ENCODE peak calls at places on chromosomes 1 and 21, in four cellular contexts. N is H1, V is GM12878, G is HepG2. S is an unnamed sample.

GRCh38 chr1:153687346-153687745 is 8.9 kb downstream of the NPR1 start:
- DNase-seq in N (no peak), G (no peak), V (no peak), S (no peak)

GRCh38 chr1:29825274-29825940 is 589.1 kb downstream of the PTPRU start:
- DNase-seq in V (no peak), N (peak), G (no peak), S (no peak)

GRCh38 chr21:46356005-46356338 is 32.0 kb downstream of the PCNT start:
- DNase-seq in N (no peak), G (no peak), V (no peak), S (no peak)

GRCh38 chr1:210726621-210727020 is 397.9 kb downstream of the HHAT start:
- DNase-seq in N (peak), V (no peak), G (no peak), S (peak)

GRCh38 chr1:224502459-224503160 is 68.0 kb upstream of the WDR26 start:
- DNase-seq in G (no peak), N (no peak), V (no peak), S (peak)

GRCh38 chr1:185017338-185017737 is 28.0 kb upstream of the RNF2 start:
- DNase-seq in V (no peak), G (no peak), N (no peak), S (no peak)

GRCh38 chr1:114703242-114703641 is 7.9 kb upstream of the AMPD1 start:
- DNase-seq in G (no peak), N (no peak), V (no peak), S (no peak)

GRCh38 chr1:75053207-75053606 is 81.0 kb upstream of the LHX8 start:
- DNase-seq in G (no peak), N (no peak), V (no peak), S (peak)

GRCh38 chr1:240612811-240613210 is 856 bp upstream of the GREM2 start:
- DNase-seq in G (no peak), V (no peak), N (no peak), S (no peak)

GRCh38 chr1:80218112-80218511 is 1211.6 kb upstream of the ADGRL4 start:
- DNase-seq in V (no peak), N (no peak), G (peak), S (peak)

GRCh38 chr1:154350383-154350782 is 25.1 kb downstream of the ATP8B2 start:
- DNase-seq in N (no peak), V (no peak), G (no peak), S (no peak)

GRCh38 chr1:179126338-179127060 is 44.6 kb downstream of the TOR3A start:
- DNase-seq in G (no peak), V (no peak), N (no peak), S (no peak)

GRCh38 chr21:20783611-20784010 is 214.6 kb upstream of the NCAM2 start:
- DNase-seq in V (no peak), N (no peak), G (no peak), S (no peak)

GRCh38 chr21:25700741-25701140 is 34.0 kb downstream of the ATP5PF start:
- DNase-seq in N (no peak), V (no peak), G (no peak), S (no peak)

GRCh38 chr21:35427320-35428040 is 378.4 kb upstream of the RUNX1 start:
- DNase-seq in N (no peak), V (no peak), G (no peak), S (no peak)

GRCh38 chr1:20322825-20323612 is 32.3 kb downstream of the VWA5B1 start:
- DNase-seq in G (no peak), V (no peak), N (no peak), S (no peak)

GRCh38 chr1:20183876-20184275 is 2.0 kb upstream of the UBXN10 start:
- DNase-seq in G (peak), V (no peak), N (no peak), S (no peak)

GRCh38 chr1:201946224-201946908 is at the start of gene LMOD1:
- DNase-seq in V (no peak), N (peak), G (peak), S (peak)

GRCh38 chr1:159122005-159122621 is 45.5 kb upstream of the AIM2 start:
- DNase-seq in N (no peak), V (peak), G (no peak), S (no peak)

GRCh38 chr1:154742586-154742985 is 127.5 kb downstream of the KCNN3 start:
- DNase-seq in N (no peak), G (no peak), V (no peak), S (no peak)

DNA sequence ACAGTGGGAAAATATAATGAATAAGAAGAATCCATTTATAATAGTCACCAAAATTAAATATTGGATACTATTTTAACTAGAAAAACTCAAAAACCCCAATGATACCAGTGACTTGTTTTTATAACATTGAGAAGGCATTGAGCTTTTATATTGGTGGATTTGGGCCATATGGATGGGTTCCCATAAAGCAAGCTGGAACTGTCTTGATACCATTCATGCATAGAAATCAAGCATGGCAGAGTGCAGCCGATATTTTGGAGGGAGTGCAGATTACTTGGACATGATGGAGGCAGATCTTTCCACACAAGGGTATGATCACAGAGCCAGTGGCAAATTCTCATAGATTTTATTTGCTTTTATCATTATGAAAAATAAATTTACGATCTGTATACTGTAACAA is 3.8 kb upstream of the RWDD3 start:
- DNase-seq in V (no peak), G (no peak), N (no peak), S (no peak)
- TF ChIP-seq SUZ12 in V (no peak), G (no peak), N (no peak), S (no peak)

GRCh38 chr1:234979316-234980223 is 149.1 kb downstream of the TOMM20 start:
- DNase-seq in V (no peak), N (no peak), G (no peak), S (no peak)

GRCh38 chr1:234981758-234982157 is 146.9 kb downstream of the TOMM20 start:
- DNase-seq in N (no peak), V (no peak), G (no peak), S (no peak)

GRCh38 chr1:234980224-234980656 is 148.4 kb downstream of the TOMM20 start:
- DNase-seq in V (no peak), G (no peak), N (no peak), S (no peak)

GRCh38 chr1:234978397-234979291 is 150.0 kb downstream of the TOMM20 start:
- DNase-seq in N (no peak), G (peak), V (peak), S (no peak)

DNA sequence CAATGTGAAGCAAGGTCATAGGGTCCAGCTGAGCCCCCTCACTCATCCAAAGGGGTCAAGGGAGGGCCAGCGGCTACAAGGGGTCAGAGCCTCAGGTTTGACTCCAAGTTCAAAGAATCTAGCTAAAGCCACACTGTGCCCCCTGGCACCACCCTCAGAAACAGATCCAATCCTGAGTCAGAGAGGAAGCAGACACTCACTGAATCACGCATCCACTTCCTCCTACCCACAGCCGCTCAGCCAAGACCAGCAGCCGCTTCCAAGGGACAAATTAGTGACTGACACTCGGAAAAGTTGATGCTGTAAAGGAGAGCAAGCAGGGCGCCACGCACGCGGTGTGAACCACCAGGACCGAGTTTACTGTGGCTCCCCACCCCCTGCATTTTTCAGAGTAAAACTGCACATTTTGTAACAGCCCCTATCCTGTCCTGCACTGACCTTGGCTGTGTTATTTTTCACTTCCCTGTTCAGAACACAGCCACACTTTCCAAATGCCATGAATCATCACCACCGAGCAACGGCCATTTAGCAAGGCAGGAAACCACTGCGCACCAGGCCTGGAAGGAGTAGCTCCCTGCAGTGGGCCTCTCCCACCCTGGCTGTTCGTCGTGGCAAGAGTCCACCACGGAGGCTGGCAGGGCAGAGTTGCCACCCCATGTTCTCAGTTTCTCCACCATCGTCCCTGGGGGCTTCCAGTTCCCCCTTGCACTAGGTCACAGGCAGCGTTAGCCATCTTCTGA is 147.8 kb downstream of the TOMM20 start:
- DNase-seq in G (peak), V (peak), N (no peak), S (no peak)
- TF ChIP-seq YY1 in G (peak), V (peak), N (no peak), S (no peak)

DNA sequence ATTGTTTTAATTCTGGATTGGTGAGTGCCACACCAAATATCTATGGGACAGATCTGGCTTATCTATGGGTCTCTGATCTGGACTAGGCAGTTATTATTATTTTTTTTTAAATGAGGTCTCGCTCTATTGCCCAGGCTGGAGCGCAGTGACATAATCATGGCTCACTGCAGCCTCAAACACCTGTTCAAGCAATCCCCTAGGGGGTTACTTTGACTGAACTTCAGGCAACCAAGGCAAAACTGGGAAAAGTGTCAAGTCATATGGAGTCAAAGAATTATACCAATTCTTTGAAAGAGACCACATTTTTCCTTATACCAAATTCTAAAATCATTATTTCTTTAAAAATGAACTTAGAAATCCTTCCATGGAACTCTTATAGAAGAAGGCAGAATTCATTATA is 129.1 kb upstream of the HOOK1 start:
- DNase-seq in V (no peak), N (no peak), G (no peak), S (no peak)
- TF ChIP-seq SUZ12 in V (no peak), N (no peak), G (no peak), S (no peak)

GRCh38 chr1:226641671-226642231 is 93.2 kb downstream of the STUM start:
- DNase-seq in G (no peak), N (no peak), V (no peak), S (no peak)

GRCh38 chr1:226639631-226640061 is 91.1 kb downstream of the STUM start:
- DNase-seq in N (no peak), V (no peak), G (no peak), S (no peak)

GRCh38 chr1:226640288-226640687 is 91.7 kb downstream of the STUM start:
- DNase-seq in V (no peak), N (no peak), G (no peak), S (no peak)

GRCh38 chr1:226642421-226642820 is 93.9 kb downstream of the STUM start:
- DNase-seq in G (no peak), V (no peak), N (no peak), S (no peak)

GRCh38 chr1:226640737-226641136 is 92.2 kb downstream of the STUM start:
- DNase-seq in V (no peak), N (no peak), G (no peak), S (no peak)
- TF ChIP-seq YY1 in V (no peak), N (no peak), G (no peak), S (no peak)

S was measured in NT2/D1.